ENCODE peak calls at places on chromosomes 13 and 19, in nine cellular contexts. Q, T, D, S, V, C, H, P and O are unnamed samples.

GRCh38 chr13:91946498-91947070 is 548.2 kb downstream of the GPC5 start:
- DNase-seq in H (no peak), T (no peak), S (no peak), C (no peak), V (no peak), Q (no peak), D (no peak), P (no peak), O (no peak)

GRCh38 chr13:98184796-98185195 is 7.7 kb upstream of the RNF113B start:
- DNase-seq in S (no peak), Q (no peak), H (no peak), C (peak), V (no peak), D (no peak), P (no peak), T (no peak), O (no peak)

GRCh38 chr19:54164369-54165068 is 5.0 kb upstream of the LENG1 start:
- DNase-seq in H (peak), Q (peak), C (no peak), S (no peak), P (peak), D (peak), T (no peak), V (peak), O (no peak)

GRCh38 chr13:67224148-67224846 is 5.8 kb downstream of the PCDH9 start:
- DNase-seq in D (peak), T (peak), Q (peak), S (peak), P (peak), C (peak), V (peak), H (peak), O (peak)

GRCh38 chr13:96052655-96053002 is 572 bp downstream of the UGGT2 start:
- DNase-seq in S (no peak), C (peak), P (no peak), T (peak), V (no peak), D (no peak), Q (no peak), H (no peak), O (no peak)

GRCh38 chr19:49196527-49197240 is 39.1 kb downstream of the TRPM4 start:
- DNase-seq in P (no peak), S (peak), T (no peak), Q (no peak), V (peak), D (no peak), H (no peak), C (no peak), O (no peak)

GRCh38 chr19:13788991-13789390 is 6.3 kb upstream of the ZSWIM4 start:
- DNase-seq in C (no peak), H (peak), T (no peak), D (no peak), V (no peak), P (no peak), Q (peak), S (no peak), O (no peak)

GRCh38 chr13:50359779-50360178 is 344.5 kb downstream of the KCNRG start:
- DNase-seq in H (no peak), P (no peak), S (no peak), Q (no peak), D (no peak), T (no peak), V (no peak), C (no peak), O (peak)

GRCh38 chr19:52785506-52785905 is 1.1 kb downstream of the ZNF600 start:
- DNase-seq in Q (no peak), C (no peak), P (no peak), D (no peak), T (no peak), V (no peak), S (no peak), H (no peak), O (no peak)

GRCh38 chr13:78137404-78138142 is 218.9 kb upstream of the EDNRB start:
- DNase-seq in S (peak), T (peak), H (no peak), D (no peak), V (no peak), C (peak), Q (peak), P (peak), O (no peak)

GRCh38 chr19:4707956-4708650 is 15.5 kb downstream of the DPP9 start:
- DNase-seq in S (no peak), C (peak), D (no peak), H (no peak), T (no peak), P (no peak), Q (no peak), V (peak), O (no peak)

GRCh38 chr13:44132710-44133109 is 240.9 kb upstream of the SERP2 start:
- DNase-seq in C (peak), S (no peak), V (peak), P (no peak), Q (no peak), H (no peak), D (no peak), T (no peak), O (no peak)

GRCh38 chr19:19406878-19407639 is 1.6 kb downstream of the GATAD2A start:
- DNase-seq in P (no peak), D (no peak), H (peak), T (no peak), V (no peak), S (no peak), C (peak), Q (peak), O (peak)